ENCODE peak calls at places on chromosomes 3 and 15, in four cellular contexts. U, W, V and Q are unnamed samples.

GRCh38 chr15:34436956-34437442 is 609 bp downstream of the GOLGA8A start:
- DNase-seq in U (peak; percentile 39), W (no peak), V (no peak), Q (no peak)

GRCh38 chr3:4311496-4311895 is 8.3 kb downstream of the SETMAR start:
- DNase-seq in U (no peak), W (no peak), V (no peak), Q (no peak)

GRCh38 chr3:98966862-98967554 is 65.5 kb upstream of the DCBLD2 start:
- DNase-seq in U (no peak), W (no peak), V (peak; percentile 93), Q (no peak)

GRCh38 chr15:65133550-65134200 is at the start of gene PDCD7:
- DNase-seq in U (peak; percentile 90), W (peak; percentile 69), V (peak; percentile 88), Q (peak; percentile 88)

GRCh38 chr3:16375891-16376290 is 110.9 kb downstream of the OXNAD1 start:
- DNase-seq in U (no peak), W (no peak), V (no peak), Q (no peak)

GRCh38 chr15:80154336-80154735 is 1.5 kb downstream of the FAH start:
- DNase-seq in U (no peak), W (no peak), V (no peak), Q (no peak)

GRCh38 chr3:194536883-194537637 is 50.3 kb upstream of the ATP13A3 start:
- DNase-seq in U (peak; percentile 89), W (peak; percentile 41), V (no peak), Q (no peak)

GRCh38 chr15:68330911-68331310 is 53.4 kb downstream of the FEM1B start:
- DNase-seq in U (no peak), W (no peak), V (no peak), Q (no peak)

GRCh38 chr3:172546105-172546504 is 22.9 kb upstream of the TNFSF10 start:
- DNase-seq in U (no peak), W (no peak), V (peak; percentile 26), Q (no peak)

GRCh38 chr3:127216415-127217261 is 23.7 kb downstream of the PRR23E start:
- DNase-seq in U (no peak), W (no peak), V (no peak), Q (no peak)

GRCh38 chr15:43776101-43776717 is 557 bp downstream of the ELL3 start:
- DNase-seq in U (peak; percentile 60), W (no peak), V (no peak), Q (no peak)

GRCh38 chr3:197889204-197889930 is 60.6 kb upstream of the RPL35A start:
- DNase-seq in U (no peak), W (no peak), V (peak; percentile 8), Q (no peak)

GRCh38 chr3:149319750-149320149 is 13.7 kb downstream of the TM4SF18 start:
- DNase-seq in U (no peak), W (no peak), V (no peak), Q (no peak)

GRCh38 chr3:72161870-72162617 is 377.1 kb upstream of the PROK2 start:
- DNase-seq in U (peak; percentile 52), W (no peak), V (no peak), Q (no peak)

GRCh38 chr3:58336135-58336882 is 3.6 kb downstream of the PXK start:
- DNase-seq in U (no peak), W (no peak), V (no peak), Q (no peak)

GRCh38 chr3:64291345-64291744 is 66.1 kb upstream of the PRICKLE2 start:
- DNase-seq in U (peak; percentile 11), W (peak; percentile 38), V (no peak), Q (peak; percentile 1)

GRCh38 chr15:89656116-89656815 is 999 bp upstream of the KIF7 start:
- DNase-seq in U (no peak), W (no peak), V (no peak), Q (no peak)

GRCh38 chr15:56249080-56249479 is 5.4 kb upstream of the RFX7 start:
- DNase-seq in U (peak; percentile 13), W (no peak), V (peak; percentile 59), Q (no peak)

GRCh38 chr3:154615451-154615850 is 185.5 kb upstream of the GPR149 start:
- DNase-seq in U (no peak), W (no peak), V (no peak), Q (no peak)

GRCh38 chr3:64055076-64055475 is 31.8 kb upstream of the PSMD6 start:
- DNase-seq in U (no peak), W (no peak), V (no peak), Q (no peak)

GRCh38 chr3:127888564-127889107 is 26.4 kb upstream of the KBTBD12 start:
- DNase-seq in U (no peak), W (no peak), V (no peak), Q (no peak)

GRCh38 chr15:83559310-83559966 is 94.5 kb upstream of the ADAMTSL3 start:
- DNase-seq in U (peak; percentile 30), W (peak; percentile 28), V (peak; percentile 60), Q (peak; percentile 44)

GRCh38 chr15:85837881-85838280 is 43.2 kb upstream of the KLHL25 start:
- DNase-seq in U (peak; percentile 60), W (no peak), V (no peak), Q (no peak)

GRCh38 chr15:80059786-80060489 is 462 bp downstream of the ZFAND6 start:
- DNase-seq in U (peak; percentile 48), W (no peak), V (peak; percentile 32), Q (no peak)

GRCh38 chr15:48318131-48318530 is 13.1 kb upstream of the DUT start:
- DNase-seq in U (no peak), W (no peak), V (no peak), Q (no peak)

GRCh38 chr15:94760348-94760747 is 529.0 kb downstream of the MCTP2 start:
- DNase-seq in U (no peak), W (no peak), V (no peak), Q (no peak)

GRCh38 chr15:61978225-61978624 is 82.0 kb downstream of the VPS13C start:
- DNase-seq in U (no peak), W (no peak), V (no peak), Q (no peak)

GRCh38 chr3:189395825-189396224 is 224.1 kb downstream of the TPRG1 start:
- DNase-seq in U (no peak), W (no peak), V (no peak), Q (peak; percentile 25)

GRCh38 chr15:81091889-81092558 is 42.0 kb upstream of the CFAP161 start:
- DNase-seq in U (no peak), W (peak; percentile 45), V (peak; percentile 86), Q (no peak)

GRCh38 chr3:124650798-124651197 is 79.5 kb upstream of the UMPS start:
- DNase-seq in U (no peak), W (no peak), V (no peak), Q (no peak)

GRCh38 chr3:10703875-10704274 is 112.2 kb upstream of the SLC6A11 start:
- DNase-seq in U (no peak), W (no peak), V (peak; percentile 38), Q (no peak)

GRCh38 chr15:40756938-40757337 is 1.9 kb upstream of the RMDN3 start:
- DNase-seq in U (no peak), W (no peak), V (no peak), Q (no peak)

GRCh38 chr3:45417949-45418847 is 29.8 kb downstream of the LARS2 start:
- DNase-seq in U (peak; percentile 34), W (no peak), V (no peak), Q (no peak)

GRCh38 chr3:158167737-158168469 is 58.0 kb downstream of the RSRC1 start:
- DNase-seq in U (no peak), W (peak; percentile 88), V (peak; percentile 89), Q (peak; percentile 70)

DNA sequence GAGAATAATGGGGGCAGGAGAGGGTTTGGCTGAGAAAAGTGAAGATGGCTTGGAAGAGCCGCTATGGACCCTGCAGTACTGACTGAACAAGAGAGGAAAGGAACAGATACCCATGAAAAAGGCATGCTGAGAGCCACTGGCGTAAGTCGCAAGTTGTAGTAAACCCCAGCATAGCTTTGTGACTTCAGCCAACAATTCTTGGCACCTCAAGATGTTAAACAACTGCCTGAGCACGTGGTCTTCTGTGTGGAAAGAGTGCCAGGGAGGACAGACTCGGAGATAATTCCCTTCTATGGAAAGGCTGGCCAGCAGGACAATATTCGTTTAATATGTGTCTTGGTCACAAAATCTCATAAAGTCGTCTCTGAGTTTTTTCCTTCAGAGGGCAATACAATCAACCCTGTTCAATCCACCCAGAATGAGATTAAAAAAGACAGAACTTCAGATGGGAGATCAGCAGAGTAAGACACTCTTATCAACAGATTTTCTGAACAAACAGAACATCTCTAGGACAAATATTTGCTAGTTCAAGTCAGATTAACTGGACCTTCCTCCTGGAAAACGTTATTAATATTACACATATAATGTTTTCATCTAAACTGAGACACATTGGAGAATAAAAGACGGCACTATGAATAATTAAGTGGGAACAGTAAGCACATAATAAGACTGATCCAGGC is 49.2 kb downstream of the NEK10 start:
- DNase-seq in U (peak; percentile 21), W (no peak), V (no peak), Q (no peak)
- TF ChIP-seq POLR2AphosphoS5 in U (peak; percentile 60), W (no peak), V (no peak), Q (no peak)

DNA sequence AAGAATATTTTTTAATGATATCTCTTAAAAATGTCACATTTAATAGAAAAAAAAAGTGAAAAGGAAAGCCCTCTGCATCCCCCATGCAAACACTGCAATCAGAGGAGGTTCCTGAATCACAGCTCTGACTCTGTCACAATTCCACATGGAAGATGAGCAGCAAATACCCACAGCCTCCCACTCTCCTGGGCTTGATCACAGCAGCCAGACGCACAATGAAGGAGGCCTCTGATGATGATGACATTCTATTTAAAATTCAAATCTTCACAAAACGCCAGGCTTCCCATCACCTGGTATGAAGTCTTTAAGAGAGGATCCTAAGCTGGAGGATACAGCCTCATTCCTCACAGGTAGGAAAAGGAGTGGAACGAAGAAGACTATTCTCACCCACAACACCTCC is 9.1 kb upstream of the DIS3L start:
- DNase-seq in U (no peak), W (no peak), V (no peak), Q (no peak)
- TF ChIP-seq POLR2AphosphoS5 in U (no peak), W (no peak), V (no peak), Q (no peak)

GRCh38 chr15:51334011-51334426 is 4.4 kb downstream of the CYP19A1 start:
- DNase-seq in U (no peak), W (no peak), V (no peak), Q (peak; percentile 61)
- TF ChIP-seq POLR2AphosphoS5 in U (no peak), W (no peak), V (no peak), Q (no peak)

GRCh38 chr15:75199347-75199976 is 2.2 kb upstream of the C15orf39 start:
- DNase-seq in U (no peak), W (no peak), V (no peak), Q (no peak)

GRCh38 chr15:75195122-75195765 is 6.4 kb upstream of the C15orf39 start:
- DNase-seq in U (peak; percentile 44), W (no peak), V (no peak), Q (no peak)

GRCh38 chr15:75198560-75199346 is 2.9 kb upstream of the C15orf39 start:
- DNase-seq in U (peak; percentile 52), W (no peak), V (peak; percentile 54), Q (peak; percentile 68)

GRCh38 chr15:75195766-75196241 is 5.9 kb upstream of the C15orf39 start:
- DNase-seq in U (no peak), W (no peak), V (no peak), Q (no peak)

GRCh38 chr15:75197062-75197630 is 4.5 kb upstream of the C15orf39 start:
- DNase-seq in U (no peak), W (no peak), V (no peak), Q (no peak)
- TF ChIP-seq POLR2AphosphoS5 in U (no peak), W (no peak), V (no peak), Q (no peak)